ENCODE peak calls at places on chromosomes 4 and X, in four cellular contexts. Q, U, X and E are unnamed samples.

GRCh38 chr4:1855334-1856070 is 454 bp downstream of the LETM1 start:
- DNase-seq in Q (no peak), U (no peak), X (no peak), E (no peak)

GRCh38 chrX:154776753-154777152 is 14.1 kb downstream of the DKC1 start:
- DNase-seq in X (no peak), Q (no peak), U (no peak), E (no peak)

GRCh38 chr4:140004580-140005314 is 149.2 kb downstream of the MAML3 start:
- DNase-seq in U (peak; percentile 61), Q (peak; percentile 34), X (peak; percentile 44), E (peak; percentile 67)

GRCh38 chrX:37504991-37505390 is 66.5 kb upstream of the LANCL3 start:
- DNase-seq in U (no peak), X (no peak), Q (no peak), E (no peak)

GRCh38 chr4:133802741-133803140 is 398.8 kb downstream of the PABPC4L start:
- DNase-seq in X (peak; percentile 58), Q (peak; percentile 33), U (peak; percentile 48), E (peak; percentile 45)

GRCh38 chr4:26459756-26460530 is 30.3 kb downstream of the CCKAR start:
- DNase-seq in U (peak; percentile 51), X (no peak), Q (peak; percentile 40), E (no peak)

GRCh38 chr4:98204236-98204553 is 57.0 kb upstream of the RAP1GDS1 start:
- DNase-seq in U (no peak), Q (no peak), X (no peak), E (no peak)

GRCh38 chrX:40151211-40152172 is 53.7 kb upstream of the BCOR start:
- DNase-seq in X (no peak), Q (no peak), U (no peak), E (no peak)

GRCh38 chr4:47032405-47033106 is 1.2 kb downstream of the GABRB1 start:
- DNase-seq in U (peak; percentile 51), X (peak; percentile 65), Q (peak; percentile 28), E (peak; percentile 60)

GRCh38 chr4:139768913-139769312 is 103.3 kb downstream of the MGST2 start:
- DNase-seq in X (peak; percentile 14), U (no peak), Q (no peak), E (no peak)

GRCh38 chr4:87005690-87006461 is 71.1 kb downstream of the AFF1 start:
- DNase-seq in X (no peak), U (no peak), Q (no peak), E (no peak)

GRCh38 chr4:97759785-97760184 is 383.5 kb downstream of the STPG2 start:
- DNase-seq in Q (no peak), U (no peak), X (no peak), E (peak; percentile 6)

GRCh38 chr4:164956766-164957643 is 20.5 kb downstream of the TRIM61 start:
- DNase-seq in U (peak; percentile 75), X (peak; percentile 80), Q (peak; percentile 63), E (peak; percentile 64)

GRCh38 chr4:128358231-128358902 is 70.8 kb upstream of the PGRMC2 start:
- DNase-seq in U (peak; percentile 26), Q (peak; percentile 89), X (peak; percentile 82), E (peak; percentile 73)

GRCh38 chrX:115952417-115953092 is 218.0 kb upstream of the AGTR2 start:
- DNase-seq in U (no peak), X (no peak), Q (no peak), E (no peak)

GRCh38 chr4:153577053-153577452 is 107.0 kb upstream of the TLR2 start:
- DNase-seq in Q (no peak), U (no peak), X (no peak), E (no peak)

GRCh38 chr4:61320154-61320553 is 120.0 kb downstream of the ADGRL3 start:
- DNase-seq in Q (no peak), X (peak; percentile 26), U (peak; percentile 25), E (no peak)

GRCh38 chr4:42326524-42326923 is 70.8 kb upstream of the SHISA3 start:
- DNase-seq in U (no peak), X (no peak), Q (no peak), E (no peak)

GRCh38 chrX:150536455-150537116 is 31.8 kb upstream of the MTM1 start:
- DNase-seq in Q (no peak), U (no peak), X (no peak), E (no peak)

GRCh38 chr4:1447676-1448588 is 41.7 kb upstream of the NKX1-1 start:
- DNase-seq in Q (no peak), U (no peak), X (no peak), E (no peak)

DNA sequence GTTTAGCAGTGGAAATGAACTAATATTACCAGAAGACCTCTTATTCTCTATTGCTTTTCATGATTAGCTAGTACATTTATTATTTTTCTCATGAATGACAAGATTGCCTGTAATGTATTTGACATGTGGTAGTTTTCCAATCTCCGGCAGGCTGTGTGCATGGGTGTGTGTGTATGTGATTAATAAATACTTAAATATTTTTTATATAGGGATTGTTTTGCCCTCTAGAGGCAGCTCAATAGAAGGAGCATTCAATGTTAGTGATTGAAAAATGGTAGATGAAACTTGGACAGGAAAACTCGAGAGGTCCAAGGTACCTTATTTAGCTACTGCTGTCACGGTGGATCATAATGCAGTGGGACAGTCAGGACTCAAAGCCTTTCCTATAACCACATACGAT is 457.6 kb downstream of the IL1RAPL1 start:
- DNase-seq in X (peak; percentile 41), U (peak; percentile 16), Q (peak; percentile 3), E (peak; percentile 36)
- TF ChIP-seq CTCF in X (peak; percentile 53), U (peak; percentile 38), Q (peak; percentile 11), E (peak; percentile 42)

DNA sequence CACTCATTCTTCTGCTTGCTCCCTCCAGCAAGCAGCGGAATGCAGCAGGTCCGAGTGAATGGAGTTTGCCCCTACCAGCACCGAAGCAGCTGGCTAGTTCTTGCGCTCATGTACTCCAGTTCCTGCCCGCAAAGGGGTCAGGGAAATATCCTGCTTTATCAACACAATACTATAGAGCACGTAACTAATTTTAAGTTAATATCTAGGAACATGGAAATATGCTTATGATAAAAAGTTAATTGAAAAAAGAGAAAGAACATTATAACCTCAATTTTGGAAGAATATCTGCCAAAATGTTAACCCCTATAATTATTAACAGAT is 195.6 kb downstream of the SNCA start:
- DNase-seq in X (no peak), U (no peak), Q (no peak), E (no peak)
- H3K4me3 ChIP-seq in X (peak overlapping the region; percentile 49), U (no peak overlapping the region), Q (peak overlapping the region; percentile 14), E (no peak overlapping the region)

DNA sequence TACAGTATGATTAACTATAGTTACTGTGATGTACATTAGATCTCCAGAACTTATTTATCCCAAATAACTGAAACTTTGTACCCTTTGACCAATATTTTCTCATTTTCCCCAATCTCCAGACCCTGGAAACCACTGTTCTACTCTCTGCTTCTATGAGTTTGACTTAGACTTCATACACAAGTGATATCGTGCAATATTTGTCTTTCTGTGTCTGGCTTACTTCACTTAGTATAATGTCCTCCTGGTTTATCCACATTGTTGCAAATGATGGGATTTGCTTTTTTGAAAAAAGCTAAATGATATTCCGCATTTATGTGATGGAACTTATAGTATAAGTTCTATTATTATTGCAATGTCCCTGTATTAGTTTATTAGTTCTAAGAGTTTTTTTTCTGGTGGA is 81.8 kb upstream of the SOD3 start:
- DNase-seq in X (no peak), Q (no peak), U (no peak), E (no peak)
- TF ChIP-seq CTCF in X (no peak), Q (no peak), U (no peak), E (no peak)

DNA sequence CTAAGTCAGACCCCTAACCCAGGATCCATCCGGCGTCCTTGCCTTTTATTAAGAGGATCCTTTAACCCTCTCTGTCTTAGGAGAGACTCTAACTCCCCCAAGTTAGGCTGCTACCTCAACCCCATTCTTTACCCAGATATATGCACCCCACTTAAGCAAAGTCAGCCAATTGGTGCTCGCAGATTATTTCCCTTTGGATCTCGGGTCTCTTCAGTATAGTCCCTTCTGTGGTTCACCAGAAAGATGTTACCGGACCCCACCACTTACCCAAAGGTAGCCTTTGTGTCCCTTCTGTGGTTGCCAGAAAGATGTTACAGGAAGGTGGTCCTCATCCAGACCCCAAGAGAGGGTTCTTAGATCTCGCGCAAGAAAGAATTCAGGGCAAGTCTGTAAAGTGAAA is 212.9 kb upstream of the GRID2 start:
- DNase-seq in U (no peak), X (no peak), Q (no peak), E (no peak)
- H3K4me3 ChIP-seq in U (no peak overlapping the region), X (no peak overlapping the region), Q (no peak overlapping the region), E (no peak overlapping the region)

GRCh38 chr4:8888856-8889255 is 17.2 kb upstream of the HMX1 start:
- DNase-seq in X (no peak), Q (no peak), U (no peak), E (no peak)

GRCh38 chr4:8891255-8891645 is 19.6 kb upstream of the HMX1 start:
- DNase-seq in U (no peak), Q (no peak), X (no peak), E (no peak)

GRCh38 chr4:8891646-8892555 is 20.3 kb upstream of the HMX1 start:
- DNase-seq in Q (no peak), X (no peak), U (no peak), E (no peak)

GRCh38 chr4:8882239-8882638 is 10.6 kb upstream of the HMX1 start:
- DNase-seq in X (no peak), U (no peak), Q (no peak), E (no peak)

GRCh38 chr4:8886625-8887406 is 15.2 kb upstream of the HMX1 start:
- DNase-seq in Q (no peak), U (no peak), X (no peak), E (no peak)
- TF ChIP-seq CTCF in Q (peak; percentile 4), U (peak; percentile 28), X (peak; percentile 43), E (peak; percentile 33)

GRCh38 chrX:2829469-2830246 is 928 bp downstream of the GYG2 start:
- DNase-seq in X (no peak), U (no peak), Q (no peak), E (no peak)
- H3K4me3 ChIP-seq in X (peak overlapping the region; percentile 46), U (peak overlapping the region; percentile 30), Q (peak overlapping the region; percentile 59), E (peak overlapping the region; percentile 45)

GRCh38 chrX:55996649-55997048 is 235.5 kb upstream of the KLF8 start:
- DNase-seq in Q (no peak), X (no peak), U (no peak), E (no peak)

GRCh38 chrX:56000729-56001128 is 231.4 kb upstream of the KLF8 start:
- DNase-seq in X (no peak), Q (no peak), U (no peak), E (no peak)

GRCh38 chrX:56000169-56000568 is 232.0 kb upstream of the KLF8 start:
- DNase-seq in U (no peak), Q (peak; percentile 10), X (peak; percentile 1), E (no peak)
- TF ChIP-seq CTCF in U (no peak), Q (no peak), X (no peak), E (no peak)